ENCODE peak calls at places on chromosomes 16 and 17, in nine cellular contexts. U is body of pancreas; Q is CD4-positive, CD25-positive, alpha-beta regulatory T cell; V is pancreas; C is cardiac muscle cell; M is K562; J is stomach; E is tibial artery; H is astrocyte of the spinal cord. G is an unnamed sample.

GRCh38 chr17:59618894-59619312 is 792 bp upstream of the CLTC start:
- DNase-seq in U (no peak), H (no peak), V (no peak), J (no peak), M (no peak), E (peak), Q (no peak), C (peak), G (no peak)

GRCh38 chr17:65572581-65573282 is 11.3 kb upstream of the AXIN2 start:
- DNase-seq in H (no peak), E (no peak), V (no peak), C (no peak), M (no peak), Q (no peak), U (no peak), J (no peak), G (no peak)

GRCh38 chr16:11349599-11350276 is 4.5 kb downstream of the RMI2 start:
- DNase-seq in J (peak), H (peak), Q (no peak), M (no peak), E (peak), V (no peak), C (no peak), U (peak), G (peak)

GRCh38 chr16:21646091-21646490 is 6.3 kb downstream of the IGSF6 start:
- DNase-seq in J (no peak), M (no peak), Q (no peak), H (no peak), U (no peak), E (no peak), V (no peak), C (no peak), G (no peak)

GRCh38 chr17:30576326-30576861 is 99.2 kb downstream of the GOSR1 start:
- DNase-seq in H (no peak), V (no peak), J (no peak), U (no peak), E (no peak), Q (no peak), C (no peak), M (no peak), G (no peak)

GRCh38 chr17:32320847-32321246 is 21.1 kb downstream of the C17orf75 start:
- DNase-seq in Q (no peak), H (no peak), E (no peak), V (no peak), U (no peak), C (no peak), M (no peak), J (no peak), G (no peak)

GRCh38 chr17:21124096-21124495 is 2.7 kb upstream of the DHRS7B start:
- DNase-seq in V (no peak), Q (no peak), H (no peak), J (no peak), M (no peak), C (no peak), U (no peak), E (no peak), G (peak)

GRCh38 chr17:39244016-39244599 is 18.4 kb upstream of the STAC2 start:
- DNase-seq in H (no peak), J (no peak), E (no peak), V (no peak), Q (no peak), M (no peak), U (no peak), C (no peak), G (no peak)

GRCh38 chr16:80123189-80123588 is 417.6 kb upstream of the DYNLRB2 start:
- DNase-seq in J (no peak), C (no peak), Q (no peak), E (no peak), V (no peak), U (no peak), H (no peak), M (no peak), G (no peak)

GRCh38 chr17:73566905-73567782 is 77.1 kb downstream of the SDK2 start:
- DNase-seq in C (no peak), J (no peak), V (no peak), U (no peak), M (no peak), H (no peak), E (no peak), Q (no peak), G (no peak)

GRCh38 chr16:68446941-68447675 is 1.2 kb downstream of the SMPD3 start:
- DNase-seq in E (no peak), V (peak), U (no peak), H (no peak), J (no peak), M (no peak), C (no peak), Q (no peak), G (no peak)

GRCh38 chr17:79940381-79941087 is 95.1 kb downstream of the TBC1D16 start:
- DNase-seq in M (no peak), E (peak), V (no peak), J (no peak), U (peak), Q (no peak), H (no peak), C (no peak), G (no peak)

GRCh38 chr16:75065149-75065807 is 51.3 kb downstream of the LDHD start:
- DNase-seq in U (no peak), E (no peak), Q (no peak), H (no peak), V (no peak), M (peak), C (no peak), J (no peak), G (peak)

GRCh38 chr16:67936876-67937605 is 391 bp upstream of the PSMB10 start:
- DNase-seq in V (no peak), M (no peak), H (no peak), Q (peak), U (peak), E (peak), J (peak), C (no peak), G (peak)

GRCh38 chr17:32971171-32971570 is 20.5 kb upstream of the SPACA3 start:
- DNase-seq in E (no peak), C (no peak), Q (no peak), V (peak), U (peak), M (peak), J (peak), H (peak), G (peak)

GRCh38 chr17:64506201-64506575 is at the start of gene DDX5:
- DNase-seq in U (peak), H (peak), Q (peak), M (peak), C (peak), J (peak), E (peak), V (peak), G (peak)

GRCh38 chr16:66399930-66400329 is 27.2 kb upstream of the BEAN1 start:
- DNase-seq in J (no peak), H (no peak), V (no peak), C (no peak), Q (no peak), U (no peak), M (no peak), E (no peak), G (no peak)

GRCh38 chr17:70338946-70339354 is 169.6 kb downstream of the KCNJ2 start:
- DNase-seq in Q (no peak), C (no peak), E (no peak), M (no peak), J (no peak), U (no peak), H (no peak), V (no peak), G (no peak)

GRCh38 chr17:78442648-78443128 is 64.2 kb downstream of the PGS1 start:
- DNase-seq in H (peak), E (peak), U (peak), J (peak), M (no peak), Q (no peak), C (no peak), V (no peak), G (no peak)

GRCh38 chr16:53224932-53225533 is 170.2 kb downstream of the CHD9 start:
- DNase-seq in H (no peak), U (no peak), V (no peak), E (no peak), M (peak), J (no peak), C (no peak), Q (no peak), G (peak)

GRCh38 chr16:11312718-11313492 is 31.8 kb upstream of the PRM1 start:
- DNase-seq in V (peak), H (peak), C (no peak), M (peak), J (peak), U (peak), E (no peak), Q (no peak), G (peak)

GRCh38 chr16:87314990-87315420 is 2.2 kb downstream of the C16orf95 start:
- DNase-seq in M (no peak), Q (no peak), J (no peak), C (no peak), E (no peak), H (no peak), V (peak), U (no peak), G (no peak)

GRCh38 chr17:59160203-59161025 is 4.9 kb downstream of the PRR11 start:
- DNase-seq in V (no peak), E (no peak), H (no peak), Q (no peak), U (no peak), J (no peak), M (no peak), C (no peak), G (no peak)

GRCh38 chr16:14150796-14151195 is 79.7 kb downstream of the MRTFB start:
- DNase-seq in E (no peak), C (no peak), H (no peak), V (no peak), U (no peak), J (no peak), Q (no peak), M (no peak), G (no peak)

GRCh38 chr17:15083225-15083624 is 181.9 kb downstream of the PMP22 start:
- DNase-seq in J (no peak), E (no peak), U (no peak), Q (no peak), H (no peak), C (no peak), V (no peak), M (no peak), G (no peak)

GRCh38 chr16:2858245-2859025 is 465 bp upstream of the PRSS22 start:
- DNase-seq in H (no peak), M (no peak), C (no peak), J (peak), U (peak), Q (no peak), E (no peak), V (peak), G (peak)

GRCh38 chr16:25063102-25063501 is 47.9 kb upstream of the ARHGAP17 start:
- DNase-seq in E (no peak), U (no peak), M (no peak), J (no peak), Q (no peak), C (no peak), V (no peak), H (no peak), G (no peak)

GRCh38 chr17:81429353-81429774 is 34.1 kb downstream of the BAHCC1 start:
- DNase-seq in E (peak), V (peak), J (peak), Q (no peak), U (peak), M (no peak), C (no peak), H (peak), G (peak)

GRCh38 chr17:78239489-78239931 is 8.1 kb downstream of the TMEM235 start:
- DNase-seq in H (no peak), C (no peak), Q (no peak), E (no peak), U (no peak), J (no peak), M (peak), V (no peak), G (no peak)

GRCh38 chr17:40903129-40903847 is 18.2 kb upstream of the KRT20 start:
- DNase-seq in C (no peak), M (peak), J (peak), H (peak), U (no peak), V (no peak), Q (no peak), E (no peak), G (peak)

GRCh38 chr16:9516444-9516843 is 425.0 kb downstream of the HAPSTR1 start:
- DNase-seq in E (no peak), Q (no peak), V (no peak), U (no peak), H (no peak), C (no peak), J (no peak), M (no peak), G (no peak)

GRCh38 chr17:74408262-74408661 is 23.6 kb upstream of the GPRC5C start:
- DNase-seq in M (peak), J (peak), H (no peak), U (peak), V (no peak), C (no peak), Q (no peak), E (no peak), G (peak)

GRCh38 chr16:55530316-55530856 is 21.5 kb downstream of the LPCAT2 start:
- DNase-seq in H (no peak), E (no peak), C (no peak), U (no peak), V (no peak), M (no peak), J (no peak), Q (no peak), G (peak)

GRCh38 chr17:10683853-10684252 is 13.5 kb downstream of the SCO1 start:
- DNase-seq in C (peak), J (no peak), H (no peak), M (peak), Q (no peak), E (no peak), U (no peak), V (no peak), G (peak)

GRCh38 chr17:81398855-81399451 is 3.7 kb downstream of the BAHCC1 start:
- DNase-seq in V (no peak), M (no peak), C (no peak), J (no peak), Q (no peak), U (no peak), H (peak), E (no peak), G (peak)

DNA sequence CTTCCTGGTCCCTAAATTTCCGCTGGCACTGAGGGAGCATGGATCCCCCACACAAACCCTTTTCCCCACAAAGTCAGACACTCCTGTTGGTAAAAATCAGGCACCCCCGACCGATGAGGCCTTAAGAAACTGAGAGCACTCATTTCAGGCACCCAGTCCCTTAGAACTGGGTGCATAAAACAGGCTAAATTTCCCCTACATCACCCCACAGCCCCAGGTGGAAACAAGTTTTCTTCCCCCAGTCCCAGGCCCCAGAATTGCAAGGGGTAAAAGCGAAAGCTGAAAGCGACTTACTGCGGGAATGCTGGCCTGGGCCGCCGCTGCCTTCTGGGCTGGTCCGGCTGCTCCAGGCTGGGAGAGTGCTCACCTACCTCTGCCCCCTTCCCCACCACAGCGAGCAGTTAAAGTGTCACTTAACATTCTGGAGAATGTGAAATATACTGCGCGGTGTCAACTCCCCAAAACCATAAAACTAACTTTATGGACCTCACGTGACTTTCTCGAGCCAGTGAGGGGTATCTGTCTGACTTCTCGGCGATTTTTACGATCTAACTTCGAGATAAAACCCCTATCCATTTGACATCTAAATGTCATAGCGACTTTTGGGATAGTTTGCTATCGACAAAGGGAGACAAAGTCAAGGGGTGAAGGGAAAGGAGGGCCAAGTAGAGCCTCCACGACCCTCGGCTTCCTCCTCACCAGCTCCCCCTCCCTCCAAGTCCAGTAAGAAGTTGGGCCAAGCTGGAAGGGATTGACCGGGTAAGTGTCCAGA is at the start of gene HOXB3:
- DNase-seq in J (no peak), H (peak), V (no peak), C (no peak), U (no peak), E (no peak), Q (no peak), M (no peak), G (no peak)
- H3K4me3 ChIP-seq in J (peak), H (peak), V (no peak), C (no peak), U (no peak), E (no peak), Q (no peak), M (no peak), G (no peak)

DNA sequence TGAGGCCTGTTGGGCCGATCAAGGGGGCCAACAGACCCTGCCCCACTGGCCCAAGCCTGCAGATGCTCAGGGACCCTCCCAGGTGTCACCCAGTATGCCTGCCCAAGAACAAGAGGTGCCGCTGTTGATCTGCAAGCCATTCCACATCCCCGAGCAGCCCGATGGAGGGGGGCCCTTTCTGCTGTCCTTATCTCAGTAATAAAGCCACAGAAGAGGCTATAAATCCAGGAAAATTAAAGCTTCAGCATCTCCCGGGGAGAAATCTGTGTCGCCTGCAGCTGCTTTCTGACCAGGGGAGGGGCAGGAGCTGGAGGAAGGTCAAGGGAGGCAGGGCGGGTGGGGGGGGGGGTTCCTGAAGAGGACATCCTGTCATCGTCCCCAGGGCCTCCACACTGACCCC is 11.7 kb upstream of the CACNA1H start:
- DNase-seq in V (no peak), J (no peak), E (no peak), C (no peak), U (no peak), H (no peak), M (no peak), Q (no peak), G (no peak)
- H3K4me3 ChIP-seq in V (no peak), J (no peak), E (no peak), C (no peak), U (no peak), H (no peak), M (no peak), Q (no peak), G (no peak)

DNA sequence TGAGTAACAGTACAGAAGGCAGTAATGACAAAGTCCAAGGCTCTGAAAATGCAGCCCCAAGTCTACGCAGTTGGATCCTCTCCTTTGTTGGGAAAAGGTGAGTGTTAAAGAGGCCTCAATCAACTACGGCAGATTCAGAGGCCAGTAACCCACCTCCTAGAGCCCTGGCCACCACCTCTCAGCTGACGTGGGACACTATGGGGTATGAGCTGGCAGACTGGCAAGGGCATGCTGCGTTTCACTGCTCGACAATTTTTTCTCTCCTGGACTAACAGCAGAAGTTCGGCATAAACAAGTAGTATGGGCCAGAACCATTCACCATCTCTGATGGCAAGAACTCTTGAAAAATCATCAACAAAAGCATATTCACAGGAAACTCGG is 17.2 kb downstream of the NCBP3 start:
- DNase-seq in M (no peak), U (no peak), J (no peak), H (no peak), E (no peak), V (no peak), Q (no peak), C (no peak), G (no peak)
- H3K4me3 ChIP-seq in M (no peak), U (no peak), J (no peak), H (no peak), E (no peak), V (no peak), Q (no peak), C (no peak), G (no peak)

GRCh38 chr17:61405047-61405685 is 5.5 kb downstream of the TBX2 start:
- DNase-seq in Q (no peak), J (no peak), M (no peak), E (no peak), C (peak), V (no peak), U (peak), H (no peak), G (no peak)

GRCh38 chr17:61402978-61403845 is 3.6 kb downstream of the TBX2 start:
- DNase-seq in C (peak), M (no peak), V (no peak), J (no peak), H (no peak), Q (no peak), U (no peak), E (no peak), G (no peak)

GRCh38 chr17:61405686-61406542 is 6.3 kb downstream of the TBX2 start:
- DNase-seq in Q (no peak), E (peak), U (peak), H (no peak), J (no peak), C (peak), V (no peak), M (no peak), G (no peak)

GRCh38 chr17:61404702-61405046 is 5.0 kb downstream of the TBX2 start:
- DNase-seq in U (no peak), Q (no peak), M (no peak), H (no peak), E (no peak), C (no peak), J (no peak), V (no peak), G (no peak)

DNA sequence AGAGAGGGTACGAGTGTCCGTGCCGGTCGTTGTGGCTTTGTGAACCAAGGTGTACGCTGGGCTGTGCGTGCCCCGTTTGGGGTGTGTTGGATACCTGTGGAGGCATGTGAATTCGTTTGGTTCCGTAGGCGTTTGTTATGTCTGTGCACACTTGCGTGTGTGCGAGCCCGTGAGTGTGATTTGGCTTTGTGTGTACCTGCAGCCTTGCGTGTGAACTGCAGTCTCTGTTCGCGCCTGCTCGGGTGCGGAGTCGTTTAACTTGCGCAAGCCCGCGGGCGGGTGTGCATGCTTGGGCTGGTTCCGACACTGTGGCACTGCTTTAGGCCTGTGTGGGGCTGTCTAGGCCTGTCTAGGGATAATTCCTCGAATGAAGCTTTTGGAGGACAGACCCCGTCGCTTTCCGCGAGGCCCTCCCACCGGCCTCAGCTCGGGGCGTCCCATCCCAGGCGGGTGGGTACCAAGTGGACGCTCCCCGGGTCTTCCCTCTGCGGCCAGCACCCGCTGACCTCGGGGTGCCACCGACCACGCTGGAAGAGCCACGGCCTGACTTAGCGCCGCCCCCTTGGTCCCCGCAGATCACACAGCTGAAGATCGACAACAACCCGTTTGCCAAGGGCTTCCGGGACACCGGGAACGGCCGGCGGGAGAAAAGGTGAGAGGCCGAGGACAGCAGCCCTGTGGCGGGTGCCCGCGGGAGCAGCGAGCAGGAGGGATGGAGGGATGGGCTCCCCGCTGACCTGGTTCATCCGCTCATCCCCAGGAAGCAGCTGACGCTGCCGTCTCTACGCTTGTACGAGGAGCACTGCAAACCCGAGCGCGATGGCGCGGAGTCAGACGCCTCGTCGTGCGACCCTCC is 4.4 kb downstream of the TBX2 start:
- DNase-seq in H (no peak), U (no peak), M (no peak), V (no peak), J (no peak), Q (no peak), C (no peak), E (no peak), G (no peak)
- H3K4me3 ChIP-seq in H (no peak), U (no peak), M (no peak), V (peak), J (peak), Q (no peak), C (peak), E (peak), G (no peak)

GRCh38 chr17:82678265-82678891 is 20.1 kb downstream of the RAB40B start:
- DNase-seq in U (no peak), V (no peak), M (no peak), H (no peak), Q (no peak), C (no peak), E (no peak), J (no peak), G (no peak)
- H3K4me3 ChIP-seq in U (no peak), V (no peak), M (no peak), H (no peak), Q (no peak), C (no peak), E (no peak), J (no peak), G (peak)

G was measured in PC-3.